ENCODE peak calls at places on chromosomes 6 and 20, in seven cellular contexts. One of them, this sample, is unnamed.

GRCh38 chr6:10736721-10737120 is 10.9 kb upstream of the TMEM14B start:
- DNase-seq in H9: no peak
- DNase-seq in lung: no peak
- DNase-seq in WTC11: no peak
- DNase-seq in fibroblast of villous mesenchyme: no peak
- DNase-seq in CD4-positive, alpha-beta T cell: no peak
- DNase-seq in psoas muscle: no peak
- DNase-seq in this sample: no peak

GRCh38 chr6:14664112-14664592 is 546.6 kb downstream of the CD83 start:
- DNase-seq in psoas muscle: no peak
- DNase-seq in fibroblast of villous mesenchyme: peak
- DNase-seq in CD4-positive, alpha-beta T cell: peak
- DNase-seq in lung: no peak
- DNase-seq in WTC11: no peak
- DNase-seq in H9: no peak
- DNase-seq in this sample: no peak

GRCh38 chr20:40641809-40642208 is 47.2 kb downstream of the MAFB start:
- DNase-seq in WTC11: no peak
- DNase-seq in CD4-positive, alpha-beta T cell: no peak
- DNase-seq in psoas muscle: no peak
- DNase-seq in H9: no peak
- DNase-seq in lung: no peak
- DNase-seq in fibroblast of villous mesenchyme: no peak
- DNase-seq in this sample: no peak

GRCh38 chr20:13274311-13274965 is 53.4 kb downstream of the ISM1 start:
- DNase-seq in psoas muscle: no peak
- DNase-seq in fibroblast of villous mesenchyme: no peak
- DNase-seq in CD4-positive, alpha-beta T cell: no peak
- DNase-seq in lung: no peak
- DNase-seq in WTC11: peak
- DNase-seq in H9: peak
- DNase-seq in this sample: peak

GRCh38 chr6:168416531-168416930 is 24.5 kb upstream of the SMOC2 start:
- DNase-seq in fibroblast of villous mesenchyme: no peak
- DNase-seq in lung: no peak
- DNase-seq in psoas muscle: no peak
- DNase-seq in CD4-positive, alpha-beta T cell: no peak
- DNase-seq in H9: no peak
- DNase-seq in WTC11: no peak
- DNase-seq in this sample: no peak

GRCh38 chr20:4726710-4727391 is 5.1 kb downstream of the PRND start:
- DNase-seq in CD4-positive, alpha-beta T cell: peak
- DNase-seq in H9: no peak
- DNase-seq in lung: no peak
- DNase-seq in psoas muscle: no peak
- DNase-seq in fibroblast of villous mesenchyme: peak
- DNase-seq in WTC11: no peak
- DNase-seq in this sample: no peak

GRCh38 chr6:12173670-12174069 is 116.5 kb upstream of the EDN1 start:
- DNase-seq in H9: no peak
- DNase-seq in WTC11: no peak
- DNase-seq in CD4-positive, alpha-beta T cell: no peak
- DNase-seq in fibroblast of villous mesenchyme: no peak
- DNase-seq in psoas muscle: no peak
- DNase-seq in lung: no peak
- DNase-seq in this sample: no peak

GRCh38 chr20:56166781-56167465 is 81.6 kb upstream of the MC3R start:
- DNase-seq in CD4-positive, alpha-beta T cell: no peak
- DNase-seq in fibroblast of villous mesenchyme: no peak
- DNase-seq in psoas muscle: no peak
- DNase-seq in H9: no peak
- DNase-seq in lung: no peak
- DNase-seq in WTC11: no peak
- DNase-seq in this sample: no peak

GRCh38 chr20:48275737-48276342 is 490.6 kb upstream of the SULF2 start:
- DNase-seq in WTC11: no peak
- DNase-seq in psoas muscle: no peak
- DNase-seq in fibroblast of villous mesenchyme: no peak
- DNase-seq in lung: no peak
- DNase-seq in H9: no peak
- DNase-seq in CD4-positive, alpha-beta T cell: no peak
- DNase-seq in this sample: no peak

GRCh38 chr6:16596890-16597331 is 164.3 kb downstream of the ATXN1 start:
- DNase-seq in psoas muscle: no peak
- DNase-seq in fibroblast of villous mesenchyme: no peak
- DNase-seq in H9: peak
- DNase-seq in lung: no peak
- DNase-seq in CD4-positive, alpha-beta T cell: no peak
- DNase-seq in WTC11: no peak
- DNase-seq in this sample: no peak

GRCh38 chr20:26208296-26209091 is 511.8 kb upstream of the ZNF337 start:
- DNase-seq in fibroblast of villous mesenchyme: peak
- DNase-seq in lung: peak
- DNase-seq in psoas muscle: peak
- DNase-seq in H9: peak
- DNase-seq in CD4-positive, alpha-beta T cell: peak
- DNase-seq in WTC11: peak
- DNase-seq in this sample: peak
- TF ChIP-seq CTCF in fibroblast of villous mesenchyme: no peak
- TF ChIP-seq CTCF in lung: no peak
- TF ChIP-seq CTCF in psoas muscle: no peak
- TF ChIP-seq CTCF in H9: peak
- TF ChIP-seq CTCF in CD4-positive, alpha-beta T cell: no peak
- TF ChIP-seq CTCF in WTC11: no peak
- TF ChIP-seq CTCF in this sample: no peak

GRCh38 chr6:155408231-155408630 is 47.4 kb downstream of the NOX3 start:
- DNase-seq in lung: no peak
- DNase-seq in H9: no peak
- DNase-seq in WTC11: no peak
- DNase-seq in CD4-positive, alpha-beta T cell: no peak
- DNase-seq in fibroblast of villous mesenchyme: no peak
- DNase-seq in psoas muscle: no peak
- DNase-seq in this sample: no peak

GRCh38 chr6:155406801-155407200 is 48.8 kb downstream of the NOX3 start:
- DNase-seq in CD4-positive, alpha-beta T cell: no peak
- DNase-seq in lung: no peak
- DNase-seq in WTC11: no peak
- DNase-seq in psoas muscle: no peak
- DNase-seq in H9: no peak
- DNase-seq in fibroblast of villous mesenchyme: no peak
- DNase-seq in this sample: no peak

GRCh38 chr6:155412335-155412734 is 43.3 kb downstream of the NOX3 start:
- DNase-seq in WTC11: no peak
- DNase-seq in lung: no peak
- DNase-seq in H9: no peak
- DNase-seq in CD4-positive, alpha-beta T cell: no peak
- DNase-seq in fibroblast of villous mesenchyme: no peak
- DNase-seq in psoas muscle: no peak
- DNase-seq in this sample: no peak

GRCh38 chr6:155404937-155405336 is 50.7 kb downstream of the NOX3 start:
- DNase-seq in lung: no peak
- DNase-seq in psoas muscle: no peak
- DNase-seq in CD4-positive, alpha-beta T cell: no peak
- DNase-seq in WTC11: no peak
- DNase-seq in fibroblast of villous mesenchyme: no peak
- DNase-seq in H9: no peak
- DNase-seq in this sample: no peak

DNA sequence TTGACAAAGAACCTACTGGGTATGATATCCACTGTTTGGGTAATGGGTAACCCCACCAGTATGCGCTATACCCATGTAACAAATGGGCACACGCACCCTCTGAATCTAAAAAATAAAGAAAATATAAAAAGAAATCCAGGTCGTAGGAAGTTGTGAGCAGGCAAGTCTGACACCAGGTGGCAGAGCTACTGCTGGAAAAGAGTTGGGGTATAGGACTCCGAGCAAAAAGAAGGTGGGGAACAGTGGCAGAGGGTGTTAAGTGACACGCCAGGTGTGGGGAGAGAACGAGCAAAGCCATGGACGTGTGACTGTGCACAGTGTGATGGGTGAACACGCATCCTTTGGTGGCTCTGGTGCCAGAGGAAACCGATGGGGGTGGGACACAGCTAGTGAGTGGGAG is 46.7 kb downstream of the NOX3 start:
- DNase-seq in CD4-positive, alpha-beta T cell: no peak
- DNase-seq in psoas muscle: no peak
- DNase-seq in H9: no peak
- DNase-seq in lung: no peak
- DNase-seq in WTC11: peak
- DNase-seq in fibroblast of villous mesenchyme: no peak
- DNase-seq in this sample: no peak
- TF ChIP-seq CTCF in CD4-positive, alpha-beta T cell: no peak
- TF ChIP-seq CTCF in psoas muscle: no peak
- TF ChIP-seq CTCF in H9: peak
- TF ChIP-seq CTCF in lung: no peak
- TF ChIP-seq CTCF in WTC11: no peak
- TF ChIP-seq CTCF in fibroblast of villous mesenchyme: no peak
- TF ChIP-seq CTCF in this sample: no peak

GRCh38 chr6:39303425-39304153 is 10.6 kb downstream of the KCNK17 start:
- DNase-seq in CD4-positive, alpha-beta T cell: no peak
- DNase-seq in lung: no peak
- DNase-seq in fibroblast of villous mesenchyme: no peak
- DNase-seq in psoas muscle: no peak
- DNase-seq in WTC11: no peak
- DNase-seq in H9: no peak
- DNase-seq in this sample: no peak
- TF ChIP-seq CTCF in CD4-positive, alpha-beta T cell: peak
- TF ChIP-seq CTCF in lung: no peak
- TF ChIP-seq CTCF in fibroblast of villous mesenchyme: no peak
- TF ChIP-seq CTCF in psoas muscle: no peak
- TF ChIP-seq CTCF in WTC11: no peak
- TF ChIP-seq CTCF in H9: no peak
- TF ChIP-seq CTCF in this sample: no peak

GRCh38 chr6:138162947-138163569 is 1.3 kb downstream of the ARFGEF3 start:
- DNase-seq in H9: no peak
- DNase-seq in lung: no peak
- DNase-seq in CD4-positive, alpha-beta T cell: no peak
- DNase-seq in WTC11: no peak
- DNase-seq in fibroblast of villous mesenchyme: no peak
- DNase-seq in psoas muscle: no peak
- DNase-seq in this sample: no peak
- TF ChIP-seq CTCF in H9: no peak
- TF ChIP-seq CTCF in lung: no peak
- TF ChIP-seq CTCF in CD4-positive, alpha-beta T cell: no peak
- TF ChIP-seq CTCF in WTC11: no peak
- TF ChIP-seq CTCF in fibroblast of villous mesenchyme: no peak
- TF ChIP-seq CTCF in psoas muscle: no peak
- TF ChIP-seq CTCF in this sample: no peak

DNA sequence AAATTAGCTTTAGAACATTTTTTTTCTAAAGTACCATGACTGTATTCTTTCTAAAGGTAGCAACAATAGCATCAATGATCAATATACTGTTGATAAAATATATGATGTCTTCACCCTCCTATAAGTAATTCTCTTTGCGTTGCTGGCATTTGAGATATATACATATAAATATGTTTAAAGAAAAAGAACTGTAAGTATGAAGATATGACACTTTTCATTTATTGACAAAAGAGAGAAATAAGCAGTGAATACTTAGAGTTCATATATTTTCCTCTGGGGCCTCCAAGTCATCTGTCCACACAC is 49.4 kb upstream of the SCGN start:
- DNase-seq in WTC11: no peak
- DNase-seq in H9: no peak
- DNase-seq in lung: no peak
- DNase-seq in fibroblast of villous mesenchyme: no peak
- DNase-seq in psoas muscle: no peak
- DNase-seq in CD4-positive, alpha-beta T cell: no peak
- DNase-seq in this sample: no peak
- TF ChIP-seq CTCF in WTC11: no peak
- TF ChIP-seq CTCF in H9: no peak
- TF ChIP-seq CTCF in lung: no peak
- TF ChIP-seq CTCF in fibroblast of villous mesenchyme: no peak
- TF ChIP-seq CTCF in psoas muscle: no peak
- TF ChIP-seq CTCF in CD4-positive, alpha-beta T cell: peak
- TF ChIP-seq CTCF in this sample: no peak

GRCh38 chr6:81293896-81294295 is 458.6 kb downstream of the TENT5A start:
- DNase-seq in psoas muscle: no peak
- DNase-seq in H9: no peak
- DNase-seq in fibroblast of villous mesenchyme: peak
- DNase-seq in CD4-positive, alpha-beta T cell: no peak
- DNase-seq in WTC11: no peak
- DNase-seq in lung: no peak
- DNase-seq in this sample: no peak

DNA sequence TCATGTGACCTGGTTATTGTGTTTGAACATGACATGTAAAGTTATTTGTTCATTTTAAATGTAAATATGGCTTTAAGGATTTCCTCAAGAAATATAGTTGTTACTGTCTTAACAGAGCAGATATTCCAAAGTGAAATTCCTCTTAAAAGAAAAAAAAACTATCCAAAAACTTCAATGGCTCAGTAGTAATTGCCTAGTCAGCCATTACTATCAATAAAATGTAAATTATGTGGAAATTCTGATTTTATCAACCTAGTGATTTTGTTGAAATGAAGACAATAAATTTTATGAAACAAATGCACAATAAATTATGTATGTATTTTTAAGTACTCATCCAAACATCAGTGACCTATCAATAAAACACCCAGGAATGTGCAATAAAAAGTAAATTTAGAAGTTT is 463.3 kb downstream of the TENT5A start:
- DNase-seq in WTC11: no peak
- DNase-seq in lung: no peak
- DNase-seq in fibroblast of villous mesenchyme: no peak
- DNase-seq in CD4-positive, alpha-beta T cell: no peak
- DNase-seq in H9: no peak
- DNase-seq in psoas muscle: no peak
- DNase-seq in this sample: no peak
- TF ChIP-seq CTCF in WTC11: no peak
- TF ChIP-seq CTCF in lung: no peak
- TF ChIP-seq CTCF in fibroblast of villous mesenchyme: no peak
- TF ChIP-seq CTCF in CD4-positive, alpha-beta T cell: no peak
- TF ChIP-seq CTCF in H9: no peak
- TF ChIP-seq CTCF in psoas muscle: no peak
- TF ChIP-seq CTCF in this sample: no peak

DNA sequence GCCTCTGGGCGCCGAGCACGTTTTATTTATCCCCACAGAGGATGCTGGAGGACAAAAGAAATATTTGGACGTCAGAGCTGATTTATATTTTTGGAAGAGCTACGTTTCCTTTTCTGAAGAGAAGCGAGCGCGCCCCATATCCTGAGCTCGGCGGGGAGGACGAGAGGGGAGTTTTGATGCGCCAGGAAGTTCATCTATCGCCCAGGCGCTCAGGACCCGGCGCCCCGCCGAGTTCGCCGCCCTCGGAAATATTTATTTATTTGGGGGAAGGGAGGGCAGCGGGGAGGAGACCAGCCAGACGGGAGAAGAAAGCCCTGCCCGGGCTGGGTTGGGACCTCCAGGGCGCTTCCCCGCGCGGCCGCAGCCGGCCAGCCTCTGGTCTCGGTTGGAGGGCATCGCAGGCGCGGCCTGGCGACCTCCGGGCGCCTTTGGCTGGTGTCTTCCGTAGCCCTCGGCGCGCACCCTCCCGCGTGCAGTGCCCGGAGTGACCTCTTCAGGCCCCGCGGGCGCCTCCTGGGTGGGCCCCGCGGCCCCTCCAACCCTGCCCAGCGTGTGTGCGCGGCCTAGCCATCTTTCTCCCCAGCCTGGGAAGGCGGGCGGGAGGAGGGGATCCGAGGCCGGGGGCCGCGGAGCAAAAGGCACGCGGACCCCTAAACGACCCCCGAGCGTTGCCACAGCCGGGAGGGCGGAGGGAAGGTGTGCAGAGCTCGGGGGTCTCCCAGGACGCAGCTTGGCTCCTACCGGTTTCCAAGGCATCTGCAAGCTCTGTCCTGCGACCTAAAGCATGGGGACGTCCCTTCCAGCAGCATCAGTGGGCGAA is 5.4 kb upstream of the FOXF2 start:
- DNase-seq in CD4-positive, alpha-beta T cell: no peak
- DNase-seq in lung: no peak
- DNase-seq in psoas muscle: no peak
- DNase-seq in WTC11: peak
- DNase-seq in fibroblast of villous mesenchyme: no peak
- DNase-seq in H9: peak
- DNase-seq in this sample: peak
- TF ChIP-seq CTCF in CD4-positive, alpha-beta T cell: no peak
- TF ChIP-seq CTCF in lung: no peak
- TF ChIP-seq CTCF in psoas muscle: no peak
- TF ChIP-seq CTCF in WTC11: no peak
- TF ChIP-seq CTCF in fibroblast of villous mesenchyme: no peak
- TF ChIP-seq CTCF in H9: no peak
- TF ChIP-seq CTCF in this sample: no peak

This sample was measured in endothelial cell.